ENCODE peak calls at places on chromosome 2, in four cellular contexts. V is cardiac fibroblast, G is pancreas, Q is small intestine. U is an unnamed sample.

GRCh38 chr2:129479892-129480291 is 499.6 kb upstream of the RAB6C start:
- DNase-seq in G (no peak), V (no peak), Q (no peak), U (no peak)

GRCh38 chr2:222703866-222704265 is 32.4 kb downstream of the MOGAT1 start:
- DNase-seq in V (peak), G (no peak), Q (no peak), U (peak)

GRCh38 chr2:110101911-110102774 is 13.5 kb downstream of the MALL start:
- DNase-seq in G (no peak), Q (peak), V (no peak), U (no peak)

GRCh38 chr2:28270456-28271146 is 122.1 kb upstream of the FOSL2 start:
- DNase-seq in Q (no peak), V (no peak), G (no peak), U (no peak)

GRCh38 chr2:237060518-237061312 is 25.0 kb upstream of the COPS8 start:
- DNase-seq in Q (peak), V (peak), G (no peak), U (peak)

GRCh38 chr2:38167968-38168350 is 92.0 kb upstream of the CYP1B1 start:
- DNase-seq in Q (no peak), V (no peak), G (no peak), U (no peak)

GRCh38 chr2:120632796-120633646 is 102.6 kb upstream of the GLI2 start:
- DNase-seq in G (no peak), Q (no peak), V (no peak), U (no peak)

GRCh38 chr2:115075800-115076199 is 633.4 kb downstream of the DPP10 start:
- DNase-seq in Q (no peak), V (no peak), G (no peak), U (no peak)

GRCh38 chr2:196205891-196206408 is 34.6 kb upstream of the STK17B start:
- DNase-seq in Q (no peak), G (no peak), V (peak), U (no peak)

GRCh38 chr2:145623136-145623535 is 1103.2 kb upstream of the ZEB2 start:
- DNase-seq in G (no peak), Q (no peak), V (peak), U (peak)

GRCh38 chr2:108594132-108594981 is 60.1 kb downstream of the LIMS1 start:
- DNase-seq in G (no peak), Q (no peak), V (peak), U (peak)

GRCh38 chr2:88307817-88308216 is 137.7 kb downstream of the THNSL2 start:
- DNase-seq in G (no peak), Q (peak), V (no peak), U (no peak)

GRCh38 chr2:99863236-99863913 is 279.0 kb downstream of the AFF3 start:
- DNase-seq in G (no peak), V (no peak), Q (no peak), U (no peak)

DNA sequence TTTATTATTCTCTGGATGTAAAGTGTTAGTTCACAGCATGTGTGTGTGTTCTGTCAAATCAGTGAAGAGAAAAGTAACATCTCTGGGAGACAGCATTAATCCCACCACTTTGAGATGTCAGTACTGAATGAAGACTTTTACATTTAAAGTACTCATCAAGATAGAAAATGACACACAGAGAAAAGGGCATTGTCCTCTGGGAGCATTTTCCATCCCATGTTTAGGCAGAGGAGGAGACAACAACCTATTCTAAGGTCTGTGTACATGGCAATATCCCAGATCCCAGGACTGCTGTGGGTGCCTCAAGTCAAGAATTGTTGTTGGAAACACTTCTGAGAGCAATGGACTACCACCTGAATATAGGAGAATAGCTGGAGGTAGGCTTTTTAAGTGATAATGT is 201.5 kb downstream of the PPP1R1C start:
- DNase-seq in G (no peak), Q (no peak), V (no peak), U (no peak)
- H3K4me3 ChIP-seq in G (no peak), Q (no peak), V (no peak), U (no peak)

GRCh38 chr2:113291191-113291590 is 12.5 kb upstream of the PAX8 start:
- DNase-seq in G (no peak), Q (peak), V (no peak), U (no peak)
- H3K4me3 ChIP-seq in G (no peak), Q (no peak), V (no peak), U (no peak)

GRCh38 chr2:188983427-188984101 is 9.4 kb downstream of the COL3A1 start:
- DNase-seq in Q (no peak), G (no peak), V (peak), U (no peak)

GRCh38 chr2:188984126-188984525 is 10.0 kb downstream of the COL3A1 start:
- DNase-seq in Q (no peak), V (peak), G (no peak), U (no peak)

GRCh38 chr2:188986839-188987238 is 12.7 kb downstream of the COL3A1 start:
- DNase-seq in Q (no peak), V (peak), G (no peak), U (peak)

GRCh38 chr2:188979730-188980123 is 5.6 kb downstream of the COL3A1 start:
- DNase-seq in G (no peak), V (peak), Q (no peak), U (no peak)

DNA sequence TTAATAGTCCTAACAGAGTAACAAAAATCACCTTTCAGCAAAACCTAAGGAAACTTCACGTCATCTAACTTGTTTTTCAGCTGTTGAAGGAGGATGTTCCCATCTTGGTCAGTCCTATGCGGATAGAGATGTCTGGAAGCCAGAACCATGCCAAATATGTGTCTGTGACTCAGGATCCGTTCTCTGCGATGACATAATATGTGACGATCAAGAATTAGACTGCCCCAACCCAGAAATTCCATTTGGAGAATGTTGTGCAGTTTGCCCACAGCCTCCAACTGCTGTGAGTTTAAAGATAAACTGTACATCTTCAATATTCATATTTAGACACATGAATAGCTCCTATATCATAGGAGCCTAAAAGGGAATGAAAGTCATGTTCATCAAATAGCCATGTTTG is 10.5 kb downstream of the COL3A1 start:
- DNase-seq in Q (no peak), G (no peak), V (peak), U (peak)
- H3K4me3 ChIP-seq in Q (no peak), G (no peak), V (no peak), U (peak)

GRCh38 chr2:67571785-67572718 is 174.9 kb downstream of the ETAA1 start:
- DNase-seq in G (no peak), V (no peak), Q (peak), U (no peak)
- H3K4me3 ChIP-seq in G (no peak), V (no peak), Q (no peak), U (no peak)

GRCh38 chr2:24659862-24660261 is 133.3 kb downstream of the PTRHD1 start:
- DNase-seq in Q (no peak), V (no peak), G (no peak), U (no peak)
- H3K4me3 ChIP-seq in Q (no peak), V (no peak), G (no peak), U (no peak)

GRCh38 chr2:172658945-172659344 is 76.7 kb upstream of the RAPGEF4 start:
- DNase-seq in G (no peak), V (no peak), Q (peak), U (no peak)
- H3K4me3 ChIP-seq in G (no peak), V (no peak), Q (no peak), U (no peak)

GRCh38 chr2:6512584-6512983 is 353.1 kb downstream of the CMPK2 start:
- DNase-seq in V (no peak), Q (no peak), G (no peak), U (no peak)

GRCh38 chr2:6516674-6517073 is 349.0 kb downstream of the CMPK2 start:
- DNase-seq in G (no peak), V (no peak), Q (no peak), U (no peak)

GRCh38 chr2:6523476-6523875 is 342.2 kb downstream of the CMPK2 start:
- DNase-seq in Q (no peak), V (no peak), G (no peak), U (no peak)

DNA sequence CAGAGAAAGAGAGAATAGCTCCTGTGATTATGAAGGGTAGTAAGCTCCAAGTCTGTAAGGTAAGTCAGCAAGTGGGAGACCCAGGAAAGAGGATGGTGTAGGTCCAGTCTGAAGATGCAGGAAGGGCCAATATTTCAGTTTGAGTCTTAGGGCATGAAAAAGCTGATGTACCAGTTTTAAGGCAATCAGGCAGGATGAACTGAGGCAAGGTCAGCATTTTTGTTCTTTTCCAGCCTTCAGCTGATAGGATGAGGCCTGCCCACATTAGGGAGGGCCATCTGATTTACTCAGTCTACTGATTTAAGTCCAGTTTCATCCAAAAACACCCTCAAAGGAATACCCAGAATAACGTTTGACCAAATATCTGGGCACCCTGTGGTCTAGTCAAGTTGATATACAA is 347.3 kb downstream of the CMPK2 start:
- DNase-seq in G (no peak), V (no peak), Q (no peak), U (no peak)
- H3K4me3 ChIP-seq in G (no peak), V (no peak), Q (no peak), U (no peak)

DNA sequence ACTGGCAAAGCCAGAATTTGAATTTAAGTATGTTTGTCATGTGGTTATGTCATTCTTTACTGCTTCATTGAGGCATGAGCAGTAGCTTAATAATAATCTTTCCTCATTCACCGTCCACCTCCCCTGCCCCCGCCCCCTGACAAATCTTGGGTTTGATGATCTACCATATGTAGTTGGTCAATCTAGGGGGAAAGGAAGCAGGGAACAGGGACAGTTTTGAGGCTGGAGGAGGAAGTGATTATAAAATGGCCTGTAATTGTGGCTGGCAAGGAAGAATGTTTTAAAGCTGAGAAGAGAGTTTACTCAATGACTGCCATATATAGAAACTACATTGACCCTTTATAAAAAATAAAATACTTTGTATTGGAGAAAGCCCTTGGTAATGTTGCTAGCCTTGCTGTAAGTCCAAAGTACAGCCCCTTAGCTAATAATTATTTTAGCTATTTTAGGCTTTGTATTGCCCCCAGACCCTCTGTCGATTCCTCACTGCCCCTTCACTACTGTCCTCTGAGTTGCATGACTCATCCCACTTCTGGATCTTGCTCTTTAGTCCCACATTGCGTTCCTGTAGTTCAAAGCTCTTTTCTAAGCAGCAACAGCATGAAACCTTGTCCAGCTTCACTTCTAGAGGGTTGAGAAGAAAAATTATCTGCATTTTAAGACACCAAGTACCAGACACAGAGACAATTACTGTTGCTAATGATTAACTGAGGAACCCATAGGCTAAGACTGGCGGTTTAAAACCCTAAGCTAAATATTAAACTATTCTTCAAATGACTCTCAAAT is 38.4 kb downstream of the PELI1 start:
- DNase-seq in Q (peak), V (no peak), G (no peak), U (no peak)
- H3K4me3 ChIP-seq in Q (no peak), V (no peak), G (no peak), U (no peak)

U was measured in foreskin fibroblast.